ENCODE peak calls at places on chromosomes 7 and 10, in six cellular contexts. One of them, this sample, is unnamed.

GRCh38 chr7:121039994-121040393 is 51.5 kb downstream of the CPED1 start:
- DNase-seq in kidney tubule cell: no peak
- DNase-seq in cardiac fibroblast: no peak
- DNase-seq in smooth muscle cell of the brain vasculature: no peak
- DNase-seq in omental fat pad: no peak
- DNase-seq in nephron progenitor cell: no peak
- DNase-seq in this sample: no peak

GRCh38 chr10:29908977-29909376 is 150.4 kb downstream of the JCAD start:
- DNase-seq in cardiac fibroblast: no peak
- DNase-seq in smooth muscle cell of the brain vasculature: no peak
- DNase-seq in kidney tubule cell: no peak
- DNase-seq in nephron progenitor cell: no peak
- DNase-seq in omental fat pad: no peak
- DNase-seq in this sample: no peak

GRCh38 chr10:77011823-77012566 is 625.6 kb downstream of the KCNMA1 start:
- DNase-seq in nephron progenitor cell: no peak
- DNase-seq in smooth muscle cell of the brain vasculature: no peak
- DNase-seq in cardiac fibroblast: peak
- DNase-seq in omental fat pad: no peak
- DNase-seq in kidney tubule cell: no peak
- DNase-seq in this sample: no peak

GRCh38 chr7:156147771-156148504 is 335.7 kb upstream of the SHH start:
- DNase-seq in nephron progenitor cell: peak
- DNase-seq in cardiac fibroblast: no peak
- DNase-seq in kidney tubule cell: no peak
- DNase-seq in omental fat pad: no peak
- DNase-seq in smooth muscle cell of the brain vasculature: no peak
- DNase-seq in this sample: no peak

GRCh38 chr7:39951156-39951942 is 1.3 kb downstream of the CDK13 start:
- DNase-seq in smooth muscle cell of the brain vasculature: no peak
- DNase-seq in omental fat pad: no peak
- DNase-seq in nephron progenitor cell: peak
- DNase-seq in kidney tubule cell: peak
- DNase-seq in cardiac fibroblast: peak
- DNase-seq in this sample: peak

GRCh38 chr10:132506711-132507466 is 30.7 kb upstream of the INPP5A start:
- DNase-seq in kidney tubule cell: no peak
- DNase-seq in nephron progenitor cell: no peak
- DNase-seq in smooth muscle cell of the brain vasculature: no peak
- DNase-seq in omental fat pad: peak
- DNase-seq in cardiac fibroblast: peak
- DNase-seq in this sample: peak

GRCh38 chr7:131950758-131951157 is 394.3 kb upstream of the PODXL start:
- DNase-seq in omental fat pad: no peak
- DNase-seq in smooth muscle cell of the brain vasculature: no peak
- DNase-seq in kidney tubule cell: no peak
- DNase-seq in nephron progenitor cell: no peak
- DNase-seq in cardiac fibroblast: no peak
- DNase-seq in this sample: no peak

GRCh38 chr10:110410329-110411046 is 87.2 kb upstream of the DUSP5 start:
- DNase-seq in nephron progenitor cell: no peak
- DNase-seq in cardiac fibroblast: peak
- DNase-seq in kidney tubule cell: peak
- DNase-seq in omental fat pad: peak
- DNase-seq in smooth muscle cell of the brain vasculature: peak
- DNase-seq in this sample: peak